ENCODE peak calls at places on chromosomes 3 and 15, in ten cellular contexts. One of them, this sample, is unnamed.

GRCh38 chr3:12750223-12750622 is 8.8 kb downstream of the TMEM40 start:
- DNase-seq in lung: no peak
- DNase-seq in Peyer's patch: no peak
- DNase-seq in thoracic aorta: no peak
- DNase-seq in Panc1: no peak
- DNase-seq in kidney: no peak
- DNase-seq in IMR-90: peak; percentile 86
- DNase-seq in suprapubic skin: no peak
- DNase-seq in A673: no peak
- DNase-seq in PC-3: peak; percentile 94
- DNase-seq in this sample: no peak

GRCh38 chr15:52745326-52746161 is 44.6 kb downstream of the ONECUT1 start:
- DNase-seq in Panc1: no peak
- DNase-seq in lung: no peak
- DNase-seq in Peyer's patch: no peak
- DNase-seq in PC-3: no peak
- DNase-seq in suprapubic skin: no peak
- DNase-seq in IMR-90: no peak
- DNase-seq in thoracic aorta: no peak
- DNase-seq in A673: no peak
- DNase-seq in kidney: no peak
- DNase-seq in this sample: no peak

GRCh38 chr3:64049136-64049535 is 25.8 kb upstream of the PSMD6 start:
- DNase-seq in kidney: no peak
- DNase-seq in Peyer's patch: no peak
- DNase-seq in PC-3: peak; percentile 78
- DNase-seq in thoracic aorta: no peak
- DNase-seq in lung: no peak
- DNase-seq in Panc1: no peak
- DNase-seq in A673: no peak
- DNase-seq in suprapubic skin: no peak
- DNase-seq in IMR-90: peak; percentile 74
- DNase-seq in this sample: peak; percentile 75

GRCh38 chr3:64224826-64225606 is at the start of gene PRICKLE2:
- DNase-seq in kidney: peak; percentile 95
- DNase-seq in Panc1: no peak
- DNase-seq in lung: no peak
- DNase-seq in PC-3: no peak
- DNase-seq in IMR-90: peak; percentile 96
- DNase-seq in Peyer's patch: no peak
- DNase-seq in thoracic aorta: peak; percentile 75
- DNase-seq in suprapubic skin: peak; percentile 90
- DNase-seq in A673: peak; percentile 18
- DNase-seq in this sample: peak; percentile 25

GRCh38 chr3:98972155-98972554 is 70.7 kb upstream of the DCBLD2 start:
- DNase-seq in suprapubic skin: no peak
- DNase-seq in IMR-90: peak; percentile 98
- DNase-seq in Panc1: no peak
- DNase-seq in kidney: no peak
- DNase-seq in lung: no peak
- DNase-seq in PC-3: peak; percentile 92
- DNase-seq in Peyer's patch: no peak
- DNase-seq in A673: no peak
- DNase-seq in thoracic aorta: no peak
- DNase-seq in this sample: peak; percentile 95

GRCh38 chr3:150255416-150255815 is 152.7 kb upstream of the TSC22D2 start:
- DNase-seq in lung: no peak
- DNase-seq in Peyer's patch: no peak
- DNase-seq in PC-3: no peak
- DNase-seq in Panc1: no peak
- DNase-seq in IMR-90: no peak
- DNase-seq in thoracic aorta: peak; percentile 21
- DNase-seq in A673: no peak
- DNase-seq in suprapubic skin: peak; percentile 68
- DNase-seq in kidney: no peak
- DNase-seq in this sample: no peak

GRCh38 chr3:184314363-184314699 is at the start of gene EIF4G1:
- DNase-seq in IMR-90: peak; percentile 94
- DNase-seq in kidney: peak; percentile 99
- DNase-seq in thoracic aorta: peak; percentile 80
- DNase-seq in Peyer's patch: peak; percentile 97
- DNase-seq in PC-3: peak; percentile 95
- DNase-seq in suprapubic skin: peak; percentile 96
- DNase-seq in lung: peak; percentile 94
- DNase-seq in A673: peak; percentile 95
- DNase-seq in Panc1: no peak
- DNase-seq in this sample: peak; percentile 78

GRCh38 chr3:194364652-194365434 is 4.7 kb downstream of the LRRC15 start:
- DNase-seq in Peyer's patch: no peak
- DNase-seq in suprapubic skin: no peak
- DNase-seq in PC-3: no peak
- DNase-seq in thoracic aorta: no peak
- DNase-seq in A673: peak; percentile 50
- DNase-seq in lung: peak; percentile 40
- DNase-seq in IMR-90: peak; percentile 94
- DNase-seq in Panc1: no peak
- DNase-seq in kidney: peak; percentile 85
- DNase-seq in this sample: no peak

GRCh38 chr3:50674349-50675178 is at the start of gene DOCK3:
- DNase-seq in kidney: peak; percentile 80
- DNase-seq in thoracic aorta: no peak
- DNase-seq in PC-3: peak; percentile 60
- DNase-seq in Panc1: no peak
- DNase-seq in suprapubic skin: no peak
- DNase-seq in Peyer's patch: peak; percentile 71
- DNase-seq in lung: no peak
- DNase-seq in A673: peak; percentile 42
- DNase-seq in IMR-90: peak; percentile 36
- DNase-seq in this sample: no peak

GRCh38 chr3:130850846-130851245 is 43.0 kb upstream of the ATP2C1 start:
- DNase-seq in Peyer's patch: no peak
- DNase-seq in PC-3: no peak
- DNase-seq in A673: no peak
- DNase-seq in Panc1: no peak
- DNase-seq in IMR-90: no peak
- DNase-seq in kidney: no peak
- DNase-seq in thoracic aorta: no peak
- DNase-seq in lung: no peak
- DNase-seq in suprapubic skin: no peak
- DNase-seq in this sample: peak; percentile 57

DNA sequence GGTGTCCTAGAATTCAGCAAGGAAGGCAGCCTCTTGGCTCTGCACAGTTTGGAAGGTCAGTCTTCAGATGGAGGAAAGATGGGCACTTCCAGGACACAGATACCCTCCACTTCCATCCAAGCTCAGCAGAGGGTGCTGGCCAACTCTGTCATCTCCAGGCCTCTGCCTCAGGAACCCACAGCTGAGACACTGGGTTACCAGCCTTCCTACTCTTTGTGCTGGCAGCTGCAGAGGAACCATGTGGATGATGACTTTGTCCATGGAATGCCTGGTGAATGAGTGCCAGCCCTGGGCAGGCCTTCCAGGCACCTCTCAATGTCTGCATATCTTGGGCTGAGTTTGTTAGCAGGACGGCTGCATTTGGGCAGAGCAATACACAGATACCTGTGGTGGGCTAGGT is 325.6 kb upstream of the CTDSPL start:
- DNase-seq in Peyer's patch: no peak
- DNase-seq in kidney: no peak
- DNase-seq in A673: no peak
- DNase-seq in Panc1: no peak
- DNase-seq in lung: no peak
- DNase-seq in suprapubic skin: no peak
- DNase-seq in IMR-90: no peak
- DNase-seq in PC-3: no peak
- DNase-seq in thoracic aorta: no peak
- DNase-seq in this sample: no peak
- TF ChIP-seq CTCF in Peyer's patch: peak; percentile 3
- TF ChIP-seq CTCF in kidney: no peak
- TF ChIP-seq CTCF in A673: no peak
- TF ChIP-seq CTCF in Panc1: no peak
- TF ChIP-seq CTCF in lung: no peak
- TF ChIP-seq CTCF in suprapubic skin: no peak
- TF ChIP-seq CTCF in IMR-90: no peak
- TF ChIP-seq CTCF in PC-3: no peak
- TF ChIP-seq CTCF in thoracic aorta: no peak
- TF ChIP-seq CTCF in this sample: no peak

DNA sequence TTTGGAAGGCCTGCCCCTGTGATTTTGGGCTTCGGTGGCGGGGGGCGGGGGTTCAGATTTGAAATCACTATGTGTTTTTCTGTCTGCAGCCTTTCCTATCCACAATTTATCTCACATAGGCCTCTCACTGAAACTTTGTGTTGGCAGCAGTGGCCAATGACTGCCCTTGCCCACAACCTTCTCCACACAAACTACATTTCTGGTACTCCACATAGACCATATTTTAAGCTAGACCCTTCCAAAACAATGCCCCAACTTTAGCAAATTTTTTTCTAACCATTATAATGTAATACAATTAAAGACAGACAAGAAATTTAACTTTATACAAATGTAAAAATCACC is 6.4 kb downstream of the ADAM10 start:
- DNase-seq in Peyer's patch: no peak
- DNase-seq in Panc1: no peak
- DNase-seq in thoracic aorta: no peak
- DNase-seq in suprapubic skin: no peak
- DNase-seq in IMR-90: no peak
- DNase-seq in PC-3: no peak
- DNase-seq in lung: no peak
- DNase-seq in kidney: no peak
- DNase-seq in A673: no peak
- DNase-seq in this sample: no peak
- H3K4me1 ChIP-seq in Peyer's patch: peaks cover 16% of the 10 kb centered on the region
- H3K4me1 ChIP-seq in Panc1: peaks cover 30% of the 10 kb centered on the region
- H3K4me1 ChIP-seq in thoracic aorta: peaks cover 56% of the 10 kb centered on the region
- H3K4me1 ChIP-seq in suprapubic skin: peaks cover 56% of the 10 kb centered on the region
- H3K4me1 ChIP-seq in IMR-90: peaks cover 10% of the 10 kb centered on the region
- H3K4me1 ChIP-seq in PC-3: peaks cover 10% of the 10 kb centered on the region
- H3K4me1 ChIP-seq in lung: peaks cover 38% of the 10 kb centered on the region
- H3K4me1 ChIP-seq in kidney: peaks cover 7% of the 10 kb centered on the region
- H3K4me1 ChIP-seq in A673: peaks cover 26% of the 10 kb centered on the region
- H3K4me1 ChIP-seq in this sample: peaks cover 24% of the 10 kb centered on the region

DNA sequence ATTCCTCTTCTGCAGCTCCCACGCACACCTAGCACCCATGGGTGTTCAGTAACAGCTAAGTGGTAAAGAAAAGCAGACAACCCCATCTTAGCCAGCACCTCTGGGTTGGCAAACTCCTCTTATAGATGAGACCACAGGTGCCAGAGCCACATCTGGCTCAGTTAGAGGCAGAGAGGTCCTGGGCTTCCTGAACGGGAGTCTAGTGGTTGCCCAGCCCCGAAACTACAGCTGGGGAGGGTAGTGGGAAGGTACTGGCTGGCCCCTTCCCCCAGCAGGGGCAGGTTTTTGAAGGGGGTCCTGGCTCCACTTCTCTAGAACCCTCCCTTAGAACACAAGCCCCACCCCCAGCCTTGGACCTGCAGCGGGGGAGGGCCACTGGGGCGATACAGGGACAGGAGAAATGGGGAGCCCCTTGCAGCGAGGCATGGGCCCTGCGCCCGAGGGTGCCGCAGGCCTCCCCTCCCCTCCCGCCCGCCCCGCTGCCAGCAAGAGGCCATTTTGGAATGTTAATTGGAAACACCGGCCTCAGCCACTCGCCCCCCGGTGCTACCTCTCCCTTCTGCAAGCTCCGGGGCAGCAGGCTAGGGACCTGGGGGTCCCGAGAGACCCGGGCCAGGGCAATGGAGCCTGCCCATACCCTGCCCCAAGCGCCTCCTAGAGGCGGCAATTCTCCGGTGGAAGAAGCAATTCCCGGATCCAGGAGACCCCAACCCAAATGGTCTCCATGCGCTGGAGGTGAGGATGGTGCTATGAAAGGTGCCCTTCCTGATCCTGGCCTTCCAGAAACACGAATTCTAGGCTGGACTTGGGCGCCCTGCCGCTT is 1.5 kb downstream of the DUSP7 start:
- DNase-seq in lung: no peak
- DNase-seq in PC-3: no peak
- DNase-seq in suprapubic skin: no peak
- DNase-seq in thoracic aorta: no peak
- DNase-seq in kidney: no peak
- DNase-seq in A673: no peak
- DNase-seq in Peyer's patch: no peak
- DNase-seq in IMR-90: peak; percentile 15
- DNase-seq in Panc1: no peak
- DNase-seq in this sample: no peak
- H3K27ac ChIP-seq in lung: peak overlapping the region; percentile 89
- H3K27ac ChIP-seq in PC-3: peak overlapping the region; percentile 56
- H3K27ac ChIP-seq in suprapubic skin: peak overlapping the region; percentile 87
- H3K27ac ChIP-seq in thoracic aorta: peak overlapping the region; percentile 97
- H3K27ac ChIP-seq in kidney: peak overlapping the region; percentile 71
- H3K27ac ChIP-seq in A673: peak overlapping the region; percentile 73
- H3K27ac ChIP-seq in Peyer's patch: peak overlapping the region; percentile 51
- H3K27ac ChIP-seq in IMR-90: peak overlapping the region; percentile 96
- H3K27ac ChIP-seq in Panc1: peak overlapping the region; percentile 65
- H3K27ac ChIP-seq in this sample: peak overlapping the region; percentile 90

GRCh38 chr15:50544368-50544767 is 2.1 kb downstream of the USP50 start:
- DNase-seq in Panc1: no peak
- DNase-seq in PC-3: no peak
- DNase-seq in suprapubic skin: no peak
- DNase-seq in IMR-90: no peak
- DNase-seq in Peyer's patch: no peak
- DNase-seq in kidney: no peak
- DNase-seq in A673: no peak
- DNase-seq in thoracic aorta: no peak
- DNase-seq in lung: no peak
- DNase-seq in this sample: no peak

GRCh38 chr15:50549326-50549725 is 2.9 kb upstream of the USP50 start:
- DNase-seq in thoracic aorta: no peak
- DNase-seq in IMR-90: no peak
- DNase-seq in PC-3: no peak
- DNase-seq in Peyer's patch: no peak
- DNase-seq in kidney: no peak
- DNase-seq in A673: no peak
- DNase-seq in Panc1: no peak
- DNase-seq in lung: no peak
- DNase-seq in suprapubic skin: no peak
- DNase-seq in this sample: no peak

GRCh38 chr15:50542051-50542450 is 4.4 kb downstream of the USP50 start:
- DNase-seq in IMR-90: peak; percentile 16
- DNase-seq in kidney: no peak
- DNase-seq in thoracic aorta: no peak
- DNase-seq in PC-3: no peak
- DNase-seq in A673: peak; percentile 20
- DNase-seq in Panc1: no peak
- DNase-seq in Peyer's patch: no peak
- DNase-seq in lung: no peak
- DNase-seq in suprapubic skin: no peak
- DNase-seq in this sample: no peak

GRCh38 chr15:50546566-50546965 is at the start of gene USP50:
- DNase-seq in lung: no peak
- DNase-seq in A673: no peak
- DNase-seq in thoracic aorta: no peak
- DNase-seq in kidney: no peak
- DNase-seq in IMR-90: no peak
- DNase-seq in Panc1: no peak
- DNase-seq in suprapubic skin: no peak
- DNase-seq in PC-3: no peak
- DNase-seq in Peyer's patch: no peak
- DNase-seq in this sample: no peak

DNA sequence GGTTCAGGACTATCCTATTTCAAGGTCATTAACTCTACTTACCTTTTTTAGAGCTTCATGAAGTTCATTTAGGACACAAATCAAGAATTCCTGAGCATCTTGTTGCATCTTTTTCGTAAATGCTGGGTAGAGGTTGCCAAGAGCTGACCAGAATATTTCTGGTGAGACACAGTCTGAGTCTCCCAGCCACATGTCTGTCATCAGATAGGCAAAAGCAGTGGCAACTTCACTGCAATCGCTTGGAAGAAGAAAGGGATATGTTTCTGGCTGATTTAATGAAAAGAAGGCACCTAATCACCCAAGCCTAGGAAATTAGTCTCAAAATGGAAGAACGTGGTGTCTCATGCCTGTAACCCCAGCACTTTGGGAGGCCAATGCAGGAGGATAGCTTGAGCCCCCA is 2.9 kb downstream of the USP50 start:
- DNase-seq in IMR-90: peak; percentile 9
- DNase-seq in suprapubic skin: no peak
- DNase-seq in PC-3: no peak
- DNase-seq in kidney: no peak
- DNase-seq in Peyer's patch: no peak
- DNase-seq in lung: no peak
- DNase-seq in thoracic aorta: no peak
- DNase-seq in Panc1: no peak
- DNase-seq in A673: no peak
- DNase-seq in this sample: no peak
- TF ChIP-seq CTCF in IMR-90: no peak
- TF ChIP-seq CTCF in suprapubic skin: no peak
- TF ChIP-seq CTCF in PC-3: no peak
- TF ChIP-seq CTCF in kidney: no peak
- TF ChIP-seq CTCF in Peyer's patch: no peak
- TF ChIP-seq CTCF in lung: no peak
- TF ChIP-seq CTCF in thoracic aorta: no peak
- TF ChIP-seq CTCF in Panc1: no peak
- TF ChIP-seq CTCF in A673: no peak
- TF ChIP-seq CTCF in this sample: no peak